ENCODE peak calls at places on chromosomes 7 and 10, in ten cellular contexts. Q is GM12891, J is esophagus squamous epithelium, N is stomach, W is lower leg skin, V is uterus, X is ovary, F is Peyer's patch, T is A549, Y is IMR-90. R is an unnamed sample.

GRCh38 chr10:21368728-21369425 is 156.6 kb downstream of the SKIDA1 start:
- DNase-seq in W (no peak), J (no peak), N (no peak), Y (peak; percentile 23), V (peak; percentile 79), T (no peak), X (peak; percentile 84), F (no peak), Q (no peak), R (no peak)

GRCh38 chr10:6841746-6842145 is 261.7 kb upstream of the PRKCQ start:
- DNase-seq in W (no peak), F (no peak), Q (no peak), Y (no peak), X (no peak), N (no peak), V (no peak), J (no peak), T (no peak), R (no peak)

GRCh38 chr10:73414230-73414981 is 548 bp upstream of the ANXA7 start:
- DNase-seq in J (no peak), X (no peak), Y (no peak), N (no peak), F (no peak), Q (no peak), W (no peak), V (no peak), T (no peak), R (peak; percentile 48)

GRCh38 chr7:76338298-76339084 is 20.3 kb downstream of the YWHAG start:
- DNase-seq in F (no peak), T (no peak), J (no peak), X (no peak), W (no peak), Q (no peak), N (no peak), Y (no peak), V (no peak), R (no peak)

GRCh38 chr10:49633327-49634045 is 19.6 kb downstream of the CHAT start:
- DNase-seq in J (no peak), Q (no peak), X (no peak), Y (no peak), W (peak; percentile 80), F (no peak), N (no peak), V (no peak), T (no peak), R (peak; percentile 1)

GRCh38 chr7:91140982-91141381 is 123.3 kb upstream of the FZD1 start:
- DNase-seq in W (no peak), N (no peak), J (no peak), F (no peak), Q (no peak), T (no peak), Y (no peak), X (no peak), V (no peak), R (no peak)

GRCh38 chr7:6367701-6368211 is 80.0 kb downstream of the DAGLB start:
- DNase-seq in X (no peak), N (no peak), T (no peak), Q (no peak), Y (peak; percentile 77), F (no peak), V (no peak), J (no peak), W (no peak), R (no peak)

GRCh38 chr10:1289591-1289990 is 233.4 kb downstream of the WDR37 start:
- DNase-seq in Q (no peak), T (no peak), F (no peak), W (peak; percentile 84), V (no peak), X (no peak), J (no peak), Y (no peak), N (no peak), R (no peak)

GRCh38 chr10:76559889-76560215 is 1077.8 kb downstream of the KCNMA1 start:
- DNase-seq in W (no peak), T (no peak), Y (peak; percentile 6), F (no peak), V (no peak), Q (no peak), J (no peak), X (no peak), N (no peak), R (no peak)

GRCh38 chr7:158650821-158651225 is 53.8 kb downstream of the NCAPG2 start:
- DNase-seq in F (no peak), Y (peak; percentile 66), T (no peak), V (no peak), N (no peak), X (no peak), J (no peak), W (no peak), Q (no peak), R (no peak)

GRCh38 chr7:13989138-13989943 is at the start of gene ETV1:
- DNase-seq in Y (peak; percentile 60), J (no peak), W (peak; percentile 92), F (no peak), N (peak; percentile 42), T (peak; percentile 79), Q (no peak), V (peak; percentile 54), X (peak; percentile 26), R (peak; percentile 35)
- TF ChIP-seq POLR2A in Y (peak; percentile 24), J (no peak), W (no peak), F (no peak), N (no peak), T (no peak), Q (no peak), V (no peak), X (no peak), R (no peak)

DNA sequence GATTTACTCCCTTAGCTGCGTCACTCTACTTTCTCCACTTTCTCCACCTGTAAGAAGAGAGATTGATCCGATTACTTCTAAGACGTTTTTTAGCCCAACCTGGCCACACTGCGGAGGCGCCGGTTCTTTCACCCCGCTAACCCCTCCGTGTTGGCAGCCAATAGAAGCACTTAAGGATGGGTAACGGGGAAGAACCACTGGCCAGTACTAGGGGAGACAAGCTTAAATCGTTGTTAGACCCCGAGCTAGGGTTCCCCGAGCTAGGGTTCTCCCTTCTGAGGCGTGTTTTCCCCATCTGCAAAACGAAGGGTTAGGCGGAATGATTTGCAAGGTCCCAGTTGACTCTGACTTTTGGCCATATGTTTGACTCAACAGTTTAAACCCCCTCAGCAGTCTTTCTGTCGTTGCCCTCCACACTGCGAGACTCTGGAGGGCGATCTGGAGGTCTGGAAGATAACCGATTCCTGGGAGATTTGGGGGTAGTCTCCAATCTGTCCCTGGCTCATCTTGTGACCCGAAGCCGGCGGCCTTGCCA is 644 bp downstream of the UMAD1 start:
- DNase-seq in X (peak; percentile 23), J (no peak), V (no peak), T (peak; percentile 24), W (no peak), Y (peak; percentile 11), N (no peak), Q (peak; percentile 16), F (peak; percentile 20), R (peak; percentile 11)
- TF ChIP-seq POLR2A in X (no peak), J (no peak), V (no peak), T (no peak), W (no peak), Y (no peak), N (no peak), Q (no peak), F (no peak), R (no peak)

DNA sequence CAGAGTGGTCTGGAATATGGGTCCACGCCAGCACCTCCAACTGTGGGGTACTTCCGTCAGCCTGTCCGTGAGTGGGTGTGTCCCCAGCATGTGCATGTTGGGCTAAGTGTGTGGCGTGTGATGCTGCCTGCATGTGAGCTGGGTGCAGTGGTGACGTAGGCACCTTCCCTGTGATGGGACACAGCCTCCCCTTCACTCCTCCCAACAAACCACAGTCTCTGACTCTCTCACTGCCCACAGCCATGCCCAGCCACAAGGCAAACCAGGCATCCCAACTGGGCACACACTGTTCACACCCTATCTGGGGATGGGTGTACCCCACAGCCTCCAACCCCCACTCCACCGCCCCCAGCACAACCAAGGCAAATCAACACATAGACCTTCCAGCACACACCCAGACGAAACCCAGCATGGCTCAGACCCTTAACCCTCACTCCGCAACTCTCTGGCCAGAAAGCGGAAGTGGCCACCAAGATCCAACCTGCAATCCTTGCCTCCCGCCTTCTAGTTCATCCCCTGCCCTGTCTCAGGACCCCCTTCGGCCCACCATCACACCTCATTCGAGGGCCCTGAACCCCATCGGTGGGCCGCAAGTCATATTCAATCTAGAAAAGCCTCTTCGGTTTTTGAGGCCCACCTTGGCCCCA is 10.4 kb downstream of the PSD start:
- DNase-seq in J (no peak), X (no peak), Q (no peak), W (no peak), N (no peak), T (no peak), V (no peak), F (no peak), Y (no peak), R (peak; percentile 47)
- TF ChIP-seq POLR2A in J (no peak), X (no peak), Q (peak; percentile 60), W (no peak), N (no peak), T (no peak), V (peak; percentile 50), F (no peak), Y (no peak), R (peak; percentile 48)

DNA sequence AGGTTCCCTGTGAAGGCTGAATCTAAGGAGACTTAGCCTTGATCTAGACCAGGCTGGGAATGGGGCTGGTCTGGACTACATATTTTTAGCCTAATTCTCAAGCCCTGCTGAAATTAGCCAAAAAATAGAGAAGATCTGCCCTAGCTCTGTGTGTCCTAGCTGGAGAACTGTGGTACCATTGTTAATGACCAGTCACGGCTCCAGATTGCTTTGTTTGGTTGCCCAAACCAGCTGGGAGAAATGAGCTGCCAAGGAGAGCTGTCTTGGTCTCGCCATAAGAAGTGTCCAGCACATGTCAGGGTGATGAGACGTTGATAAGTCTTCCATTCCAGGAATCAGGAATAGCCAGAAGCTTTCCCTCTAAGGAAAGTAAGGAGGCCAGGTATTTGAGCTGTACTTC is 20.7 kb downstream of the GBX1 start:
- DNase-seq in J (no peak), T (no peak), F (no peak), Y (no peak), V (no peak), W (no peak), N (peak; percentile 10), Q (no peak), X (no peak), R (no peak)
- TF ChIP-seq POLR2A in J (no peak), T (no peak), F (no peak), Y (no peak), V (no peak), W (no peak), N (no peak), Q (no peak), X (no peak), R (no peak)

GRCh38 chr10:124917939-124918830 is 23.7 kb upstream of the ZRANB1 start:
- DNase-seq in N (no peak), F (no peak), J (no peak), W (no peak), X (no peak), Y (peak; percentile 84), Q (no peak), T (no peak), V (no peak), R (no peak)
- TF ChIP-seq POLR2A in N (no peak), F (no peak), J (no peak), W (no peak), X (no peak), Y (no peak), Q (no peak), T (no peak), V (no peak), R (peak; percentile 5)

DNA sequence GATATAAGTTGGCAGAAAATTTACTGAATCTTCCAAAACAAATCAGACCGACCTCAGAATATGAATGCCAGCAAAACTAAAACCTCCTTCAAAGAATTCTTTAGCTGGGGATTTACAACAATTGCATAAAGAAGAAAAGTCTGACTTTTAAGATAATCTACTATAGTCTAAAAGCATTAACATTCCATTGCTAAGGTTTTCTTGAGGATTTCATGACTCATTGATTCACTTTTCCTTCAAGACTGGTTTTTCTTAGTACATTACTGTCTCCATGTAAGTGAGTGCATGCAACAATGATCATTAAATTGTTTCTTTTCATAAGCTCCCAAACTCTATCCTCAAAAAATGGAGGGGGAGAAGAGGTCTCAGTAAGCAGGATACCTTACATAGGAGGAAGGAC is 3.1 kb downstream of the GLI3 start:
- DNase-seq in F (no peak), V (no peak), N (no peak), T (no peak), J (no peak), X (no peak), Q (no peak), W (no peak), Y (peak; percentile 68), R (no peak)
- TF ChIP-seq POLR2A in F (no peak), V (no peak), N (no peak), T (no peak), J (no peak), X (no peak), Q (no peak), W (no peak), Y (no peak), R (no peak)